ENCODE peak calls at places on chromosomes 6 and 20, in five cellular contexts. One of them, this sample, is unnamed.

GRCh38 chr6:47242483-47243386 is 67.0 kb downstream of the TNFRSF21 start:
- DNase-seq in omental fat pad: peak; percentile 48
- DNase-seq in lower lobe of right lung: peak; percentile 92
- DNase-seq in heart right ventricle: peak; percentile 88
- DNase-seq in fibroblast of lung: peak; percentile 95
- DNase-seq in this sample: peak; percentile 81

GRCh38 chr20:59222982-59223610 is 59.5 kb downstream of the ZNF831 start:
- DNase-seq in omental fat pad: no peak
- DNase-seq in lower lobe of right lung: no peak
- DNase-seq in heart right ventricle: no peak
- DNase-seq in fibroblast of lung: no peak
- DNase-seq in this sample: no peak

GRCh38 chr20:47330933-47331708 is 25.4 kb downstream of the ZMYND8 start:
- DNase-seq in omental fat pad: no peak
- DNase-seq in lower lobe of right lung: no peak
- DNase-seq in heart right ventricle: no peak
- DNase-seq in fibroblast of lung: peak; percentile 90
- DNase-seq in this sample: peak; percentile 12

GRCh38 chr20:22001886-22002285 is 296.4 kb downstream of the PAX1 start:
- DNase-seq in omental fat pad: no peak
- DNase-seq in lower lobe of right lung: no peak
- DNase-seq in heart right ventricle: no peak
- DNase-seq in fibroblast of lung: no peak
- DNase-seq in this sample: no peak

GRCh38 chr20:58755751-58756524 is 63.3 kb downstream of the NPEPL1 start:
- DNase-seq in omental fat pad: no peak
- DNase-seq in lower lobe of right lung: no peak
- DNase-seq in heart right ventricle: no peak
- DNase-seq in fibroblast of lung: no peak
- DNase-seq in this sample: no peak

GRCh38 chr20:45779011-45779915 is 12.4 kb downstream of the WFDC3 start:
- DNase-seq in omental fat pad: peak; percentile 54
- DNase-seq in lower lobe of right lung: peak; percentile 89
- DNase-seq in heart right ventricle: peak; percentile 69
- DNase-seq in fibroblast of lung: peak; percentile 100
- DNase-seq in this sample: peak; percentile 23

GRCh38 chr6:118886641-118887040 is 7.3 kb upstream of the ASF1A start:
- DNase-seq in omental fat pad: no peak
- DNase-seq in lower lobe of right lung: no peak
- DNase-seq in heart right ventricle: no peak
- DNase-seq in fibroblast of lung: no peak
- DNase-seq in this sample: no peak

GRCh38 chr20:48329676-48330644 is 497.8 kb downstream of the PREX1 start:
- DNase-seq in omental fat pad: no peak
- DNase-seq in lower lobe of right lung: no peak
- DNase-seq in heart right ventricle: no peak
- DNase-seq in fibroblast of lung: peak; percentile 71
- DNase-seq in this sample: peak; percentile 10

GRCh38 chr6:33375143-33375649 is 16.4 kb upstream of the KIFC1 start:
- DNase-seq in omental fat pad: no peak
- DNase-seq in lower lobe of right lung: peak; percentile 73
- DNase-seq in heart right ventricle: peak; percentile 78
- DNase-seq in fibroblast of lung: peak; percentile 81
- DNase-seq in this sample: no peak

GRCh38 chr20:13891575-13891974 is 98.8 kb downstream of the SEL1L2 start:
- DNase-seq in omental fat pad: no peak
- DNase-seq in lower lobe of right lung: no peak
- DNase-seq in heart right ventricle: no peak
- DNase-seq in fibroblast of lung: no peak
- DNase-seq in this sample: no peak

GRCh38 chr6:63640062-63640461 is 4.5 kb downstream of the PHF3 start:
- DNase-seq in omental fat pad: no peak
- DNase-seq in lower lobe of right lung: no peak
- DNase-seq in heart right ventricle: no peak
- DNase-seq in fibroblast of lung: peak; percentile 76
- DNase-seq in this sample: no peak

GRCh38 chr6:23213651-23214050 is 644.3 kb downstream of the HDGFL1 start:
- DNase-seq in omental fat pad: no peak
- DNase-seq in lower lobe of right lung: no peak
- DNase-seq in heart right ventricle: no peak
- DNase-seq in fibroblast of lung: peak; percentile 47
- DNase-seq in this sample: no peak

GRCh38 chr6:12748815-12749521 is 32.4 kb downstream of the PHACTR1 start:
- DNase-seq in omental fat pad: no peak
- DNase-seq in lower lobe of right lung: no peak
- DNase-seq in heart right ventricle: no peak
- DNase-seq in fibroblast of lung: peak; percentile 21
- DNase-seq in this sample: no peak

GRCh38 chr6:169685860-169686259 is 16.0 kb downstream of the WDR27 start:
- DNase-seq in omental fat pad: no peak
- DNase-seq in lower lobe of right lung: no peak
- DNase-seq in heart right ventricle: no peak
- DNase-seq in fibroblast of lung: no peak
- DNase-seq in this sample: no peak

GRCh38 chr6:44246663-44247337 is at the start of gene HSP90AB1:
- DNase-seq in omental fat pad: peak; percentile 91
- DNase-seq in lower lobe of right lung: peak; percentile 96
- DNase-seq in heart right ventricle: peak; percentile 95
- DNase-seq in fibroblast of lung: peak; percentile 100
- DNase-seq in this sample: peak; percentile 99

GRCh38 chr6:44248579-44248978 is 1.7 kb downstream of the HSP90AB1 start:
- DNase-seq in omental fat pad: no peak
- DNase-seq in lower lobe of right lung: no peak
- DNase-seq in heart right ventricle: no peak
- DNase-seq in fibroblast of lung: no peak
- DNase-seq in this sample: no peak

GRCh38 chr6:44245391-44245911 is 1.4 kb upstream of the HSP90AB1 start:
- DNase-seq in omental fat pad: no peak
- DNase-seq in lower lobe of right lung: no peak
- DNase-seq in heart right ventricle: no peak
- DNase-seq in fibroblast of lung: no peak
- DNase-seq in this sample: no peak

GRCh38 chr6:44247338-44248302 is 719 bp downstream of the HSP90AB1 start:
- DNase-seq in omental fat pad: peak; percentile 62
- DNase-seq in lower lobe of right lung: peak; percentile 84
- DNase-seq in heart right ventricle: peak; percentile 82
- DNase-seq in fibroblast of lung: peak; percentile 56
- DNase-seq in this sample: peak; percentile 91

DNA sequence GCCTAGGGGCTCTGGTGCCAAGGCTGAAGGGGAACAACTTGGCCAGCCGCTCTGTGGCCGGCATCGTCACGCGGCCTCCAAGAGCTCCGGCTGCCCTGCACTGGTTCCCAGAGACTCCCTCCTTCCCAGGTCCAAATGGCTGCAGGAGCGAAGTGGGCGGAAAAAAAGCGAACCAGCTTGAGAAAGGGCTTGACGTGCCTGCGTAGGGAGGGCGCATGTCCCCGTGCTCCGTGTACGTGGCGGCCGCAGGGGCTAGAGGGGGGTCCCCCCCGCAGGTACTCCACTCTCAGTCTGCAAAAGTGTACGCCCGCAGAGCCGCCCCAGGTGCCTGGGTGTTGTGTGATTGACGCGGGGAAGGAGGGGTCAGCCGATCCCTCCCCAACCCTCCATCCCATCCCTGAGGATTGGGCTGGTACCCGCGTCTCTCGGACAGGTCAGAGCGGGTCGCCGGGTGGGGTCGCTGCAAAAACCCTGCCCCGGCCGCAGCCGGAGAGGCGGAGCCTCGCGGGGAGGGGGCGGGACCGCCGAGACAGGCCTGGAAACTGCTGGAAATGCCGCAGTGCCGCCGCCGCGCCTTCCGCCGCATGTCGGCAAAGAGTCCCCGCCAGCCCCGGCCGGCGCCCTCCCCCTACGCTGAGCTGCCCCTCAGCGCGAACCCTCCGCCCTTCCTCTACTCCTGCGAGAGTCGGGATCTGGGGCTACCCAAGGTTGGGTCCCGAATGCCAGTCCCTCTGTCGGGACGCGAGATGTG is 814 bp upstream of the HSP90AB1 start:
- DNase-seq in omental fat pad: peak; percentile 49
- DNase-seq in lower lobe of right lung: peak; percentile 93
- DNase-seq in heart right ventricle: peak; percentile 92
- DNase-seq in fibroblast of lung: peak; percentile 86
- DNase-seq in this sample: peak; percentile 89
- TF ChIP-seq CTCF in omental fat pad: no peak
- TF ChIP-seq CTCF in lower lobe of right lung: peak; percentile 24
- TF ChIP-seq CTCF in heart right ventricle: peak; percentile 35
- TF ChIP-seq CTCF in fibroblast of lung: no peak
- TF ChIP-seq CTCF in this sample: no peak

GRCh38 chr6:57024321-57024720 is 22.2 kb upstream of the KIAA1586 start:
- DNase-seq in omental fat pad: no peak
- DNase-seq in lower lobe of right lung: no peak
- DNase-seq in heart right ventricle: no peak
- DNase-seq in fibroblast of lung: no peak
- DNase-seq in this sample: no peak

GRCh38 chr6:57024775-57025174 is 21.7 kb upstream of the KIAA1586 start:
- DNase-seq in omental fat pad: no peak
- DNase-seq in lower lobe of right lung: no peak
- DNase-seq in heart right ventricle: no peak
- DNase-seq in fibroblast of lung: no peak
- DNase-seq in this sample: no peak

GRCh38 chr6:57019434-57019833 is 27.1 kb upstream of the KIAA1586 start:
- DNase-seq in omental fat pad: no peak
- DNase-seq in lower lobe of right lung: no peak
- DNase-seq in heart right ventricle: no peak
- DNase-seq in fibroblast of lung: no peak
- DNase-seq in this sample: no peak

GRCh38 chr6:57017069-57017468 is 29.4 kb upstream of the KIAA1586 start:
- DNase-seq in omental fat pad: no peak
- DNase-seq in lower lobe of right lung: no peak
- DNase-seq in heart right ventricle: no peak
- DNase-seq in fibroblast of lung: peak; percentile 21
- DNase-seq in this sample: no peak

GRCh38 chr6:57021086-57021720 is 25.3 kb upstream of the KIAA1586 start:
- DNase-seq in omental fat pad: no peak
- DNase-seq in lower lobe of right lung: no peak
- DNase-seq in heart right ventricle: no peak
- DNase-seq in fibroblast of lung: peak; percentile 53
- DNase-seq in this sample: peak; percentile 3
- TF ChIP-seq CTCF in omental fat pad: no peak
- TF ChIP-seq CTCF in lower lobe of right lung: peak; percentile 59
- TF ChIP-seq CTCF in heart right ventricle: peak; percentile 65
- TF ChIP-seq CTCF in fibroblast of lung: peak; percentile 26
- TF ChIP-seq CTCF in this sample: peak; percentile 61

GRCh38 chr6:39419607-39420006 is 97.1 kb upstream of the KCNK16 start:
- DNase-seq in omental fat pad: no peak
- DNase-seq in lower lobe of right lung: no peak
- DNase-seq in heart right ventricle: no peak
- DNase-seq in fibroblast of lung: no peak
- DNase-seq in this sample: no peak

GRCh38 chr6:39416728-39417127 is 94.2 kb upstream of the KCNK16 start:
- DNase-seq in omental fat pad: no peak
- DNase-seq in lower lobe of right lung: no peak
- DNase-seq in heart right ventricle: no peak
- DNase-seq in fibroblast of lung: peak; percentile 80
- DNase-seq in this sample: no peak

GRCh38 chr6:39415482-39415881 is 93.0 kb upstream of the KCNK16 start:
- DNase-seq in omental fat pad: no peak
- DNase-seq in lower lobe of right lung: no peak
- DNase-seq in heart right ventricle: no peak
- DNase-seq in fibroblast of lung: no peak
- DNase-seq in this sample: no peak

GRCh38 chr6:39417440-39417839 is 94.9 kb upstream of the KCNK16 start:
- DNase-seq in omental fat pad: no peak
- DNase-seq in lower lobe of right lung: no peak
- DNase-seq in heart right ventricle: no peak
- DNase-seq in fibroblast of lung: no peak
- DNase-seq in this sample: no peak

DNA sequence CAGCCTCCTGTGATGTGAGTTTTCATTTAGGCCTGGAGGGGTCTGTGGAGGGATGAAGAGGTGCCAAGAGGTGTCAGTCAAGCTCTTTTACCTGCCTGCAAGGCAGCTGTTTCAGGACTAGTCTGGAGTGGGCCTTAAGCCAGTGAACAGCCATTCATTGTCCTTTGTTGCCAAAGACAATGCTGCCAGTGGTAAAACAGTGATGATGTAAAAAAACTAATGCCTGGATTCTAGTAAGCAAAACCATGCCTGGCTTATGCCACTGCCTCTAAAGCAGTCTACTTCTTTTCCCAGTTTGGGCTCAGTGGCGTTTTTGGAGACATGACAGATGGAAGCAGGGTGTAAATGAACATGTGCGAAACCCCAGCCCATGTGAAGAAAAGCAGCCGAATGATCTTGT is 93.5 kb upstream of the KCNK16 start:
- DNase-seq in omental fat pad: no peak
- DNase-seq in lower lobe of right lung: no peak
- DNase-seq in heart right ventricle: no peak
- DNase-seq in fibroblast of lung: no peak
- DNase-seq in this sample: no peak
- TF ChIP-seq CTCF in omental fat pad: no peak
- TF ChIP-seq CTCF in lower lobe of right lung: no peak
- TF ChIP-seq CTCF in heart right ventricle: no peak
- TF ChIP-seq CTCF in fibroblast of lung: no peak
- TF ChIP-seq CTCF in this sample: no peak

GRCh38 chr20:50716518-50716917 is 14.9 kb upstream of the PARD6B start:
- DNase-seq in omental fat pad: no peak
- DNase-seq in lower lobe of right lung: no peak
- DNase-seq in heart right ventricle: no peak
- DNase-seq in fibroblast of lung: no peak
- DNase-seq in this sample: no peak

GRCh38 chr20:50717312-50717711 is 14.1 kb upstream of the PARD6B start:
- DNase-seq in omental fat pad: no peak
- DNase-seq in lower lobe of right lung: no peak
- DNase-seq in heart right ventricle: no peak
- DNase-seq in fibroblast of lung: no peak
- DNase-seq in this sample: no peak

GRCh38 chr20:50720582-50720981 is 10.8 kb upstream of the PARD6B start:
- DNase-seq in omental fat pad: no peak
- DNase-seq in lower lobe of right lung: no peak
- DNase-seq in heart right ventricle: no peak
- DNase-seq in fibroblast of lung: no peak
- DNase-seq in this sample: no peak

GRCh38 chr20:50719328-50719727 is 12.1 kb upstream of the PARD6B start:
- DNase-seq in omental fat pad: no peak
- DNase-seq in lower lobe of right lung: no peak
- DNase-seq in heart right ventricle: no peak
- DNase-seq in fibroblast of lung: no peak
- DNase-seq in this sample: no peak

DNA sequence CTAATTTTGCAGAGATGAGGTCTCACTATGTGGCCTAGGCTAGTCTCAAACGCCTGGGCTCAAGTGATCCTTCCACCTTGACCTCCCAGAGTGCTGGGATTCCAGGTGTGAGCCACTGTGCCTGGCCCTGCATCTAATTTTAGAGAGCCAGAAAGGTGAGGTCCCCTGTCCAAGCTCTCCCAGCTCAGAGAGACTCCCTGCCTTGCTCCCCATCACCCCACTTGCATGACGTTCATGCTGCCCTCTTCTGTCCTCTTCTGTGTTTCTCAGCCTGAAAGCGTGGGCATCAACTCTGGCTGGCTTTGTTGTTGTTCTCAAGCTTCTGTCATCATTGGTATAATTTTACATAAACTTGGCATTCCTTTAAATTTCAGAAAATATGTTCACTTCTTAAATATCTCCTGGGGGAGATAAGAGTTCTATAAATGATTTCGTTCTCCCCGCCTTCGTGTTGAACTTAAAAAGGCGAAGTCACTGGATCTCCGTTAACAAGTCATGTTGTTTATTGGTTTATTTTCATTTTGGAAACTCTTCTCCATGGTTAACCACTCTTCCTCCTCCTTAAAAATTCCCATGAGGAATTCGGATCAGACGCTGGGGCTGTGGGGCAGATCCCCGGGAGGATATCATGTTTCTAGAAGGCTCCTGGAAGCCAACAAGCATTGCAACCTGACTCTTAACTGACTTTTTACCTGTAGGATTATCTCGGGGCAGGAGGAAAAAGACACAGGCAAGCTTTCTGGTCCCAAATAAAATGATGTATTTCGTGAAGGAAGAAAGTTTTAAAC is 13.2 kb upstream of the PARD6B start:
- DNase-seq in omental fat pad: no peak
- DNase-seq in lower lobe of right lung: no peak
- DNase-seq in heart right ventricle: no peak
- DNase-seq in fibroblast of lung: no peak
- DNase-seq in this sample: no peak
- TF ChIP-seq CTCF in omental fat pad: no peak
- TF ChIP-seq CTCF in lower lobe of right lung: no peak
- TF ChIP-seq CTCF in heart right ventricle: no peak
- TF ChIP-seq CTCF in fibroblast of lung: peak; percentile 7
- TF ChIP-seq CTCF in this sample: no peak

This sample was measured in activated CD8-positive, alpha-beta T cell treated with anti-CD3 and anti-CD28 coated beads for 36 hours.